ENCODE peak calls at places on chromosomes 11 and 22, in seven cellular contexts. K is uterus, M is ovary, P is aorta, B is psoas muscle, A is cardiac muscle cell, O is upper lobe of right lung. N is an unnamed sample. For H3K36me3, the result is how much of the 10 kb centered on the place peaks cover.

GRCh38 chr11:110301032-110301431 is 4.6 kb upstream of the RDX start:
- DNase-seq in K (no peak), M (no peak), P (no peak), B (no peak), A (no peak), O (no peak), N (no peak)

GRCh38 chr11:94400839-94401772 is at the start of gene GPR83:
- DNase-seq in K (no peak), M (no peak), P (no peak), B (peak), A (peak), O (no peak), N (peak)

GRCh38 chr22:29445508-29445907 is 7.1 kb downstream of the RFPL1 start:
- DNase-seq in K (no peak), M (no peak), P (no peak), B (no peak), A (no peak), O (no peak), N (no peak)

GRCh38 chr11:1228921-1229451 is 6.1 kb downstream of the MUC5B start:
- DNase-seq in K (no peak), M (no peak), P (no peak), B (peak), A (no peak), O (peak), N (no peak)

GRCh38 chr22:22040472-22040871 is 57.9 kb upstream of the TOP3B start:
- DNase-seq in K (no peak), M (no peak), P (no peak), B (no peak), A (no peak), O (no peak), N (no peak)

GRCh38 chr22:46587492-46588278 is 32.5 kb upstream of the GRAMD4 start:
- DNase-seq in K (no peak), M (no peak), P (peak), B (peak), A (no peak), O (peak), N (peak)

GRCh38 chr11:77212314-77213007 is 84.4 kb downstream of the MYO7A start:
- DNase-seq in K (no peak), M (no peak), P (peak), B (no peak), A (no peak), O (no peak), N (no peak)

GRCh38 chr11:101096036-101096704 is 33.4 kb downstream of the PGR start:
- DNase-seq in K (no peak), M (peak), P (peak), B (no peak), A (peak), O (no peak), N (peak)

GRCh38 chr11:68946416-68947090 is 34.2 kb downstream of the MRGPRD start:
- DNase-seq in K (peak), M (peak), P (peak), B (no peak), A (peak), O (no peak), N (no peak)

GRCh38 chr11:47923667-47924066 is 56.7 kb upstream of the PTPRJ start:
- DNase-seq in K (no peak), M (no peak), P (no peak), B (peak), A (peak), O (no peak), N (peak)

GRCh38 chr22:29306830-29307657 is 594 bp downstream of the GAS2L1 start:
- DNase-seq in K (peak), M (peak), P (peak), B (peak), A (peak), O (peak), N (peak)

GRCh38 chr11:121692236-121692635 is 239.5 kb upstream of the SORL1-AS1 start:
- DNase-seq in K (no peak), M (no peak), P (no peak), B (no peak), A (no peak), O (no peak), N (no peak)

GRCh38 chr22:17496843-17497242 is 66.5 kb upstream of the SLC25A18 start:
- DNase-seq in K (no peak), M (no peak), P (peak), B (no peak), A (no peak), O (peak), N (no peak)

GRCh38 chr22:31346733-31347250 is 646 bp upstream of the PATZ1 start:
- DNase-seq in K (peak), M (peak), P (no peak), B (peak), A (peak), O (peak), N (peak)

GRCh38 chr11:128956401-128957203 is 13.9 kb upstream of the TP53AIP1 start:
- DNase-seq in K (no peak), M (peak), P (no peak), B (no peak), A (peak), O (no peak), N (no peak)

GRCh38 chr11:46350695-46351094 is 3.4 kb downstream of the DGKZ start:
- DNase-seq in K (no peak), M (no peak), P (no peak), B (no peak), A (no peak), O (no peak), N (no peak)

GRCh38 chr11:1751521-1751921 is 1.1 kb upstream of the IFITM10 start:
- DNase-seq in K (no peak), M (no peak), P (no peak), B (peak), A (no peak), O (peak), N (peak)

GRCh38 chr11:128724891-128725611 is 31.2 kb downstream of the FLI1 start:
- DNase-seq in K (no peak), M (no peak), P (no peak), B (no peak), A (no peak), O (no peak), N (no peak)

GRCh38 chr11:101723371-101723770 is 139.6 kb upstream of the TRPC6 start:
- DNase-seq in K (no peak), M (no peak), P (no peak), B (no peak), A (no peak), O (no peak), N (no peak)

GRCh38 chr22:46793497-46793896 is 31.0 kb downstream of the TBC1D22A start:
- DNase-seq in K (no peak), M (no peak), P (no peak), B (no peak), A (no peak), O (no peak), N (no peak)

GRCh38 chr22:39994566-39995345 is at the start of gene FAM83F:
- DNase-seq in K (no peak), M (no peak), P (no peak), B (no peak), A (peak), O (no peak), N (no peak)

GRCh38 chr11:16392646-16393045 is 36.3 kb upstream of the SOX6 start:
- DNase-seq in K (no peak), M (no peak), P (no peak), B (no peak), A (no peak), O (no peak), N (no peak)

GRCh38 chr11:117410238-117410637 is 82.6 kb downstream of the CEP164 start:
- DNase-seq in K (no peak), M (no peak), P (no peak), B (no peak), A (no peak), O (no peak), N (no peak)

GRCh38 chr11:44944853-44945235 is 5.8 kb downstream of the TP53I11 start:
- DNase-seq in K (no peak), M (no peak), P (no peak), B (no peak), A (no peak), O (no peak), N (no peak)

GRCh38 chr11:100969008-100969407 is 160.6 kb downstream of the PGR start:
- DNase-seq in K (no peak), M (no peak), P (no peak), B (no peak), A (no peak), O (no peak), N (no peak)

GRCh38 chr11:32435152-32435480 is 223 bp downstream of the WT1 start:
- DNase-seq in K (no peak), M (no peak), P (no peak), B (no peak), A (peak), O (no peak), N (no peak)

GRCh38 chr11:94544832-94545640 is 1.3 kb downstream of the FUT4 start:
- DNase-seq in K (no peak), M (peak), P (peak), B (peak), A (peak), O (peak), N (peak)

GRCh38 chr11:112871909-112872511 is 89.2 kb upstream of the NCAM1 start:
- DNase-seq in K (no peak), M (no peak), P (no peak), B (no peak), A (no peak), O (no peak), N (no peak)

GRCh38 chr22:32533265-32534068 is 58.9 kb downstream of the FBXO7 start:
- DNase-seq in K (peak), M (no peak), P (no peak), B (no peak), A (peak), O (no peak), N (no peak)

GRCh38 chr22:37426532-37427127 is 649 bp downstream of the ELFN2 start:
- DNase-seq in K (no peak), M (no peak), P (no peak), B (no peak), A (no peak), O (no peak), N (no peak)

GRCh38 chr22:31160328-31160978 is 471 bp downstream of the RNF185 start:
- DNase-seq in K (no peak), M (no peak), P (no peak), B (no peak), A (peak), O (no peak), N (no peak)

GRCh38 chr22:44151661-44152060 is 29.1 kb upstream of the PARVG start:
- DNase-seq in K (no peak), M (peak), P (no peak), B (no peak), A (peak), O (no peak), N (no peak)

GRCh38 chr11:47010192-47010591 is 73.6 kb downstream of the CSTPP1 start:
- DNase-seq in K (peak), M (no peak), P (no peak), B (no peak), A (peak), O (no peak), N (no peak)

DNA sequence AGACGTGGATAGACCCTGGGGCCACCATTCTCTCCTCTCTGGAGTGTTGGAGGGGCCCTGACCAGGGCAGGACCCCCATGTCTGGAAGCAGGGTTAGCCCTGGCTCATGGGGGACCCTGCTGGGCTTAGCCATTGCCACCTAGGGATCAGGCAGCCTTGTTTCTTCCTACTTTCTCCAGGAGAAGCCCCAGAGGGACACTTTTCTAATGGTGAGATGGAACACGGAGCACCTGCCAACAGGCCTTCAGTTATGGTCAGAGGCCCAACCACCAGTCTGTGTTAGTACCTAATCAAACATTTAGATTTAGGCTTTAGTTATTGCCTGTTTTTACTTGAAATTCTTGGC is 1.9 kb upstream of the C22orf39 start:
- DNase-seq in K (no peak), M (no peak), P (no peak), B (no peak), A (no peak), O (no peak), N (no peak)
- H3K27ac ChIP-seq in K (no peak), M (no peak), P (no peak), B (no peak), A (no peak), O (no peak), N (no peak)

DNA sequence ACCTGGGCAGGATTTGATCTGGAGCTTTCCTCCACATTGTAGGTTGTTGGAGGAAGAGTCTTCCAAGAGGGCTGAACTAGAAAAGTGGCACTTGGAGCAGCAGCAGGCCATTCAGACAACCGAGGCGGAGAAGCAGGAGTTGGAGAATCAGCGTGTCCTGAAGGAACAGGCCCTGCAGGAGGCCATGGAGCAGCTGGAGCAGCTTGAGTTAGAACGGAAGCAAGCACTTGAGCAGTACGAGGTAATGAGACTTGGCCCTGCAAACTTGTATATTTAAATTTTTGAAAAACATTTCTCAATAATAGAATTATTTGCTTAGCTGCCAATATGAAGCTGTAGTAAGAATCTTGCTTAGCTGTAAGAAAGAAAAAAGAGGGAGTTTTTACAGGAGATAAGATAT is 83.9 kb downstream of the SWAP70 start:
- DNase-seq in K (no peak), M (no peak), P (no peak), B (no peak), A (no peak), O (no peak), N (no peak)
- H3K36me3 ChIP-seq in K (under half), M (under half), P (under half), B (under half), A (under half), O (under half), N (under half)

GRCh38 chr11:35579557-35580396 is 38.5 kb upstream of the FJX1 start:
- DNase-seq in K (no peak), M (no peak), P (no peak), B (no peak), A (peak), O (no peak), N (no peak)
- H3K27ac ChIP-seq in K (no peak), M (no peak), P (no peak), B (no peak), A (no peak), O (no peak), N (no peak)

GRCh38 chr22:35434061-35434750 is 34.3 kb downstream of the MCM5 start:
- DNase-seq in K (no peak), M (no peak), P (no peak), B (no peak), A (no peak), O (no peak), N (no peak)
- H3K36me3 ChIP-seq in K (under half), M (under half), P (under half), B (under half), A (under half), O (under half), N (under half)

GRCh38 chr22:35837328-35837727 is 119.7 kb downstream of the APOL5 start:
- DNase-seq in K (no peak), M (no peak), P (no peak), B (no peak), A (no peak), O (no peak), N (no peak)

GRCh38 chr22:35834080-35834479 is 116.4 kb downstream of the APOL5 start:
- DNase-seq in K (no peak), M (no peak), P (no peak), B (no peak), A (no peak), O (no peak), N (no peak)

GRCh38 chr22:35835267-35835997 is 117.8 kb downstream of the APOL5 start:
- DNase-seq in K (no peak), M (no peak), P (no peak), B (no peak), A (no peak), O (no peak), N (no peak)

GRCh38 chr22:35838849-35839646 is 121.4 kb downstream of the APOL5 start:
- DNase-seq in K (peak), M (peak), P (no peak), B (no peak), A (peak), O (no peak), N (no peak)

DNA sequence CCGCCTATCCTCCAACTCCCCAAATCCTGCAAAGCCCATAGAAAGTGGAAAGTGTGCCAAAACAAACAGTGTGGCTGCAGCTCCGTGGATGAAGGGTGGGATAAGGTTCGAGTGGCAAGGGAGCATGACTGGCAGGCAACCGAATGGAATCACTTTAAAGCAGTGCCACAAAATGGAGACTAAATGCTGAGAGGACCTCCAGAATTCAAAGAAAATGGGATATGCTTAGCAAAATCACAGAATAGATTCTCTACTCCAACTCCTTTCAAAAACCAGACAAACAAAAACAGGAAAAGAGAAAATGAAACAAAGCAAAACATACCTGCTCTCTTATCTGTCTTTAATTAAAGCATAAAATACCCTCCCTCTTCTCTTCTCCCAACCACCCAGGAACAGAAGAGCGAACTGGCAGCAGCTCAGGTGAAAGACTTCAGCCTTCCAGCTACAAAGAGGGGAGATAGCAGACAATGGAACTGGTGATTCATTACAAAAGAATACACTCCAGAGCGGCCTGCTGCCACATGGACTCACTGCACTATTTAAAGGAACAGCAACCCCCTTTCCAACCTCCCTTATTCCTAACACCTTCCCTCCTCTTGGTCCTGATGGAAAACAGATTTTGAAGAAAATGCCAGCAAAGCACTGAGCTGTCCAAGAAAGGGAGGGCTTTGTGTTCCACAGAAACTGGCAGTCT is 118.5 kb downstream of the APOL5 start:
- DNase-seq in K (peak), M (peak), P (no peak), B (no peak), A (peak), O (no peak), N (peak)
- H3K27ac ChIP-seq in K (peak), M (peak), P (peak), B (peak), A (peak), O (peak), N (peak)

GRCh38 chr22:36297568-36297967 is 44.6 kb downstream of the APOL1 start:
- DNase-seq in K (no peak), M (no peak), P (no peak), B (peak), A (no peak), O (no peak), N (no peak)

GRCh38 chr22:36298118-36298517 is 45.2 kb downstream of the APOL1 start:
- DNase-seq in K (no peak), M (no peak), P (no peak), B (peak), A (no peak), O (no peak), N (no peak)

GRCh38 chr22:36299295-36299694 is 46.4 kb downstream of the APOL1 start:
- DNase-seq in K (no peak), M (no peak), P (no peak), B (peak), A (no peak), O (no peak), N (no peak)

GRCh38 chr22:36299911-36300310 is 47.0 kb downstream of the APOL1 start:
- DNase-seq in K (no peak), M (no peak), P (no peak), B (peak), A (no peak), O (no peak), N (no peak)

GRCh38 chr22:36298601-36299000 is 45.7 kb downstream of the APOL1 start:
- DNase-seq in K (no peak), M (no peak), P (no peak), B (peak), A (no peak), O (no peak), N (no peak)
- H3K36me3 ChIP-seq in K (under half), M (under half), P (under half), B (half or more), A (half or more), O (half or more), N (half or more)

GRCh38 chr11:65304613-65305012 is 10.1 kb upstream of the CDC42EP2 start:
- DNase-seq in K (no peak), M (no peak), P (no peak), B (peak), A (no peak), O (no peak), N (no peak)
- H3K27ac ChIP-seq in K (no peak), M (peak), P (no peak), B (no peak), A (no peak), O (no peak), N (peak)